ENCODE peak calls at places on chromosomes 7 and 10, in five cellular contexts. One of them, this sample, is unnamed.

GRCh38 chr10:6918305-6918704 is 338.2 kb upstream of the PRKCQ start:
- ATAC-seq in HepG2: peak; percentile 47
- ATAC-seq in upper lobe of left lung: peak; percentile 55
- ATAC-seq in K562: peak; percentile 43
- ATAC-seq in A549: no peak
- ATAC-seq in this sample: no peak

GRCh38 chr7:157013602-157014549 is 3.4 kb upstream of the MNX1 start:
- ATAC-seq in HepG2: peak; percentile 6
- ATAC-seq in upper lobe of left lung: no peak
- ATAC-seq in K562: no peak
- ATAC-seq in A549: no peak
- ATAC-seq in this sample: no peak

GRCh38 chr7:134359787-134360432 is 43.2 kb upstream of the SLC35B4 start:
- ATAC-seq in HepG2: no peak
- ATAC-seq in upper lobe of left lung: no peak
- ATAC-seq in K562: peak; percentile 72
- ATAC-seq in A549: no peak
- ATAC-seq in this sample: no peak

GRCh38 chr10:12111528-12111927 is 17.9 kb upstream of the SEC61A2 start:
- ATAC-seq in HepG2: no peak
- ATAC-seq in upper lobe of left lung: no peak
- ATAC-seq in K562: no peak
- ATAC-seq in A549: no peak
- ATAC-seq in this sample: no peak

GRCh38 chr7:132882714-132883428 is 199.0 kb downstream of the CHCHD3 start:
- ATAC-seq in HepG2: no peak
- ATAC-seq in upper lobe of left lung: no peak
- ATAC-seq in K562: peak; percentile 88
- ATAC-seq in A549: no peak
- ATAC-seq in this sample: no peak

GRCh38 chr7:95026421-95027072 is 119.2 kb downstream of the PPP1R9A start:
- ATAC-seq in HepG2: no peak
- ATAC-seq in upper lobe of left lung: no peak
- ATAC-seq in K562: no peak
- ATAC-seq in A549: no peak
- ATAC-seq in this sample: no peak

GRCh38 chr7:112462236-112462635 is 12.0 kb downstream of the IFRD1 start:
- ATAC-seq in HepG2: peak; percentile 39
- ATAC-seq in upper lobe of left lung: peak; percentile 75
- ATAC-seq in K562: no peak
- ATAC-seq in A549: peak; percentile 70
- ATAC-seq in this sample: peak; percentile 87

GRCh38 chr7:149367417-149367816 is 93.4 kb downstream of the ZNF777 start:
- ATAC-seq in HepG2: no peak
- ATAC-seq in upper lobe of left lung: no peak
- ATAC-seq in K562: peak; percentile 45
- ATAC-seq in A549: no peak
- ATAC-seq in this sample: no peak

GRCh38 chr10:107011992-107012391 is 152.5 kb downstream of the SORCS1 start:
- ATAC-seq in HepG2: no peak
- ATAC-seq in upper lobe of left lung: no peak
- ATAC-seq in K562: no peak
- ATAC-seq in A549: no peak
- ATAC-seq in this sample: no peak
- TF ChIP-seq EP300 in HepG2: no peak
- TF ChIP-seq EP300 in upper lobe of left lung: no peak
- TF ChIP-seq EP300 in K562: no peak
- TF ChIP-seq EP300 in A549: no peak
- TF ChIP-seq EP300 in this sample: no peak

DNA sequence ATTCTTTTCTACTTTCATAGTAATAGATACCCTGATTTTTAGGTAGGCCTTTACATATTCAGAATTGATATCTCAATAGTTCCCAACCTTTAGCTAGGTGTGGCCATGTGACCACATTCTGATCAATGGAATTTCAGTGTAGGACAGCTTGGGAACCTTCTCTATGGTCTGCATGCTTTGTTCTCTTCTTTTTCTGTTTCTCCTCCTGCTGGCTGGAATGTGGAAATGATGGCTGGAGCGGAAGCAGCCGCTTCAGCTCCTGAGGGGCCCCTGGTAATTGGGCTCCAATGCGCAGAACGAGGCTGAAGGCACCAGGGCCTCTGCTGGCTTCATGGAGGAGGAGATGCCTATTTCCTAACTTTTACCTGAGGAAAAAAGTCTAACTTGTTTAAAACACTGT is 152.6 kb downstream of the ZMYND11 start:
- ATAC-seq in HepG2: peak; percentile 85
- ATAC-seq in upper lobe of left lung: no peak
- ATAC-seq in K562: peak; percentile 62
- ATAC-seq in A549: no peak
- ATAC-seq in this sample: no peak
- TF ChIP-seq CTCF in HepG2: peak; percentile 60
- TF ChIP-seq CTCF in upper lobe of left lung: no peak
- TF ChIP-seq CTCF in K562: peak; percentile 23
- TF ChIP-seq CTCF in A549: peak; percentile 20
- TF ChIP-seq CTCF in this sample: no peak

GRCh38 chr7:98562336-98563182 is 54.5 kb upstream of the NPTX2 start:
- ATAC-seq in HepG2: no peak
- ATAC-seq in upper lobe of left lung: no peak
- ATAC-seq in K562: no peak
- ATAC-seq in A549: no peak
- ATAC-seq in this sample: no peak
- H3K27ac ChIP-seq in HepG2: no peak overlapping the region
- H3K27ac ChIP-seq in upper lobe of left lung: no peak overlapping the region
- H3K27ac ChIP-seq in K562: no peak overlapping the region
- H3K27ac ChIP-seq in A549: no peak overlapping the region
- H3K27ac ChIP-seq in this sample: no peak overlapping the region

GRCh38 chr7:47666164-47666862 is 84.4 kb upstream of the TNS3 start:
- ATAC-seq in HepG2: peak; percentile 75
- ATAC-seq in upper lobe of left lung: no peak
- ATAC-seq in K562: no peak
- ATAC-seq in A549: no peak
- ATAC-seq in this sample: no peak

GRCh38 chr7:47670738-47671137 is 88.8 kb upstream of the TNS3 start:
- ATAC-seq in HepG2: no peak
- ATAC-seq in upper lobe of left lung: peak; percentile 30
- ATAC-seq in K562: no peak
- ATAC-seq in A549: no peak
- ATAC-seq in this sample: no peak

GRCh38 chr7:47671358-47671757 is 89.4 kb upstream of the TNS3 start:
- ATAC-seq in HepG2: no peak
- ATAC-seq in upper lobe of left lung: no peak
- ATAC-seq in K562: no peak
- ATAC-seq in A549: no peak
- ATAC-seq in this sample: no peak

GRCh38 chr7:47672267-47672920 is 90.5 kb upstream of the TNS3 start:
- ATAC-seq in HepG2: no peak
- ATAC-seq in upper lobe of left lung: no peak
- ATAC-seq in K562: no peak
- ATAC-seq in A549: no peak
- ATAC-seq in this sample: no peak

DNA sequence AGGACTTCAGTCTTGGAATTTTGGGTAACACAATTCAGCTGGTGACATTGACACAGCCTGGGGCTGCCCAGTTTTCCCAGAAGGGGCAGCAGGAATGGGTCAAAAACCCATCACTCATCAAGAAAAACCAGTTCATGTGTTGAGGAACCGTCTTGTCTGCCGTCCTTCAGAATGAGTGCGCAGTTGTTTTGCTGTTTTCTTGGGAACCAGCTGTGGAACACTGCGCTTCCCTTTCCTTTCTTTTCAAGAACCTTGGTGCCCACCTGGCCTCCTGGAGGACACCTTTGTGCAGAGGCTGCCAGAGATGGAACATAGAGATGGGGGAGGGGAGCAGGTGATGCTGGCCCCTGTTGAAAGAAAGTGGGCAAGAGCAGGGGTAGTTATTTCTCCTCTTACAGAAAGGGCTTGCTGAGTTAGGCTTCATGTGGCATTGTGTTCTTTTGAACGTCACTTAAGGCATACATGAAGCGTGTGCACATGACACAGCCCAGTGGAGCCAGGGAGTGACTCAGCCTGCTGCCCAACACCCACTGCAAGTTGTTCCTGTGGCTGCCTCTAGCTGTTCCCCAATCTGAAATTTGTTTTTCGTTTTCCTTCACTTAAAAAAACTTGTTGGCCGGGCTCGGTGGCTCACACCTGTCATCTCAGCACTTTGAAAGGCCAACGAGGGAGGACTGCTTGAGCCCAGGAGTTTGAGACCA is 87.4 kb upstream of the TNS3 start:
- ATAC-seq in HepG2: peak; percentile 34
- ATAC-seq in upper lobe of left lung: peak; percentile 92
- ATAC-seq in K562: peak; percentile 82
- ATAC-seq in A549: peak; percentile 91
- ATAC-seq in this sample: peak; percentile 78
- TF ChIP-seq EP300 in HepG2: no peak
- TF ChIP-seq EP300 in upper lobe of left lung: peak; percentile 15
- TF ChIP-seq EP300 in K562: peak; percentile 48
- TF ChIP-seq EP300 in A549: no peak
- TF ChIP-seq EP300 in this sample: no peak

DNA sequence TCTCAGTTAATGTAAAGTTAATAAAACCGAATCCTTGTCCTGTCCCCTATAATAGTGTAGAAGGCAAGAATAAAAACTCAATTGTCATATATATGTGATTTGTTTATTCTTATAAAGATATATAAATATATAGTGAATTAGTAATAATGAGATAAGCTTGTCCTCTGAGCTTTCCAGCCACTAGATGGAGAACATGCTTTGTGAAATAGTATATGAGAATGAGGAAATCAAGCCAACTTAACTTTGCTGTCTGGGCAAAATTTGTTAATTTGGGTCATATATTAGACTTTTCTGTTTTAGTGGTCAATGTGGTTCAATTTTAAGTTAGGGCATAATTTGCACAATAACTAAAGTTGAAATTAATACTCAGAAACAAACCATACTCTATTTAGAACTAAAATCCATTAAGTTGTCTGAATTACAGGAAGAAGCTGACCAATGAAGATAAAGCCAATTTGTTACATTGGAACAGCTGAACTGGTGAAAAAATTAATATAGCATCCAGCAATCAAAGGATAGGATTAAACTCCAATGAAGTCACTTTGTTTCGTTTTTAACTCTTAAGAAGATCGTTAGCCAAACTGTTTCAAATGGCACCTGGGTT is 595.0 kb downstream of the ARL4A start:
- ATAC-seq in HepG2: no peak
- ATAC-seq in upper lobe of left lung: no peak
- ATAC-seq in K562: no peak
- ATAC-seq in A549: no peak
- ATAC-seq in this sample: no peak
- TF ChIP-seq CTCF in HepG2: no peak
- TF ChIP-seq CTCF in upper lobe of left lung: no peak
- TF ChIP-seq CTCF in K562: no peak
- TF ChIP-seq CTCF in A549: peak; percentile 46
- TF ChIP-seq CTCF in this sample: peak; percentile 29

GRCh38 chr7:96989859-96990317 is 15.5 kb upstream of the DLX6 start:
- ATAC-seq in HepG2: no peak
- ATAC-seq in upper lobe of left lung: no peak
- ATAC-seq in K562: no peak
- ATAC-seq in A549: no peak
- ATAC-seq in this sample: no peak
- H3K27ac ChIP-seq in HepG2: no peak overlapping the region
- H3K27ac ChIP-seq in upper lobe of left lung: no peak overlapping the region
- H3K27ac ChIP-seq in K562: no peak overlapping the region
- H3K27ac ChIP-seq in A549: no peak overlapping the region
- H3K27ac ChIP-seq in this sample: no peak overlapping the region

GRCh38 chr7:44411306-44411705 is 79.2 kb downstream of the NUDCD3 start:
- ATAC-seq in HepG2: no peak
- ATAC-seq in upper lobe of left lung: no peak
- ATAC-seq in K562: no peak
- ATAC-seq in A549: no peak
- ATAC-seq in this sample: no peak

GRCh38 chr7:44416941-44417340 is 73.5 kb downstream of the NUDCD3 start:
- ATAC-seq in HepG2: no peak
- ATAC-seq in upper lobe of left lung: no peak
- ATAC-seq in K562: no peak
- ATAC-seq in A549: no peak
- ATAC-seq in this sample: no peak

GRCh38 chr7:44415510-44415909 is 74.9 kb downstream of the NUDCD3 start:
- ATAC-seq in HepG2: no peak
- ATAC-seq in upper lobe of left lung: no peak
- ATAC-seq in K562: no peak
- ATAC-seq in A549: no peak
- ATAC-seq in this sample: no peak

DNA sequence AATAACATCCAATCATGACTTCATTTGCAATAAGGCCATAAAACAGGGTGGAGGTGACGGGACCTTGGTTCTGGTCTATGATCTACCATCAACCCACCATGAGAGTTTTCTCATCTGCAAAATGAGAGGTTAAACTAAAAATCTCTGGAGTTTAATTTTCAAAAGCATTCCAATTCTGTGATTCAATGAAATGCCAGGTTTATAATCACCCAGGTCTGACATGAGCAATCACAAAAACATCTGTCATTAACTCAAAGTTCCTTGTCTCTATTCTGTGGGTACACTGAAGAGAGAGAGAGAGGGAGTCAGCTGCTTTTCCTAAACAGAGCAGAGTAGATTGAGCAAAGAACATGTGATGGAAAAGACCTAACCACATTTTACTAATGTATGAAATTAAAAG is 75.4 kb downstream of the NUDCD3 start:
- ATAC-seq in HepG2: no peak
- ATAC-seq in upper lobe of left lung: no peak
- ATAC-seq in K562: no peak
- ATAC-seq in A549: no peak
- ATAC-seq in this sample: no peak
- TF ChIP-seq EP300 in HepG2: no peak
- TF ChIP-seq EP300 in upper lobe of left lung: no peak
- TF ChIP-seq EP300 in K562: no peak
- TF ChIP-seq EP300 in A549: no peak
- TF ChIP-seq EP300 in this sample: no peak

This sample was measured in gastroesophageal sphincter.